ENCODE peak calls at places on chromosomes 11 and 22, in nine cellular contexts. One of them, this sample, is unnamed.

GRCh38 chr11:82942376-82942775 is 40.8 kb downstream of the DDIAS start:
- DNase-seq in naive thymus-derived CD8-positive, alpha-beta T cell: no peak
- DNase-seq in fibroblast of gingiva: no peak
- DNase-seq in heart right ventricle: no peak
- DNase-seq in Kasumi-1: no peak
- DNase-seq in kidney: no peak
- DNase-seq in HuH-7.5: no peak
- DNase-seq in fibroblast of pulmonary artery: no peak
- DNase-seq in activated CD4-positive, alpha-beta T cell treated with anti-CD3 and anti-CD28 coated beads for 36 hours: no peak
- DNase-seq in this sample: no peak

GRCh38 chr11:57903441-57904123 is 120.1 kb upstream of the OR9Q1 start:
- DNase-seq in heart right ventricle: no peak
- DNase-seq in fibroblast of pulmonary artery: no peak
- DNase-seq in Kasumi-1: no peak
- DNase-seq in fibroblast of gingiva: no peak
- DNase-seq in naive thymus-derived CD8-positive, alpha-beta T cell: no peak
- DNase-seq in activated CD4-positive, alpha-beta T cell treated with anti-CD3 and anti-CD28 coated beads for 36 hours: peak; percentile 34
- DNase-seq in kidney: peak; percentile 93
- DNase-seq in HuH-7.5: no peak
- DNase-seq in this sample: no peak

GRCh38 chr11:124760205-124760652 is 1.9 kb downstream of the ESAM start:
- DNase-seq in naive thymus-derived CD8-positive, alpha-beta T cell: no peak
- DNase-seq in HuH-7.5: no peak
- DNase-seq in fibroblast of pulmonary artery: no peak
- DNase-seq in fibroblast of gingiva: no peak
- DNase-seq in Kasumi-1: peak; percentile 17
- DNase-seq in heart right ventricle: peak; percentile 56
- DNase-seq in kidney: peak; percentile 78
- DNase-seq in activated CD4-positive, alpha-beta T cell treated with anti-CD3 and anti-CD28 coated beads for 36 hours: no peak
- DNase-seq in this sample: no peak

GRCh38 chr11:87926250-87926970 is 248.8 kb downstream of the RAB38 start:
- DNase-seq in activated CD4-positive, alpha-beta T cell treated with anti-CD3 and anti-CD28 coated beads for 36 hours: no peak
- DNase-seq in HuH-7.5: no peak
- DNase-seq in heart right ventricle: no peak
- DNase-seq in naive thymus-derived CD8-positive, alpha-beta T cell: no peak
- DNase-seq in fibroblast of pulmonary artery: peak; percentile 70
- DNase-seq in Kasumi-1: no peak
- DNase-seq in fibroblast of gingiva: no peak
- DNase-seq in kidney: no peak
- DNase-seq in this sample: no peak

GRCh38 chr11:111829185-111829968 is 42.0 kb downstream of the ALG9 start:
- DNase-seq in heart right ventricle: no peak
- DNase-seq in fibroblast of gingiva: no peak
- DNase-seq in HuH-7.5: no peak
- DNase-seq in kidney: no peak
- DNase-seq in fibroblast of pulmonary artery: no peak
- DNase-seq in activated CD4-positive, alpha-beta T cell treated with anti-CD3 and anti-CD28 coated beads for 36 hours: peak; percentile 8
- DNase-seq in Kasumi-1: no peak
- DNase-seq in naive thymus-derived CD8-positive, alpha-beta T cell: no peak
- DNase-seq in this sample: no peak

GRCh38 chr11:17013548-17014320 is 480 bp downstream of the PLEKHA7 start:
- DNase-seq in fibroblast of gingiva: no peak
- DNase-seq in fibroblast of pulmonary artery: no peak
- DNase-seq in kidney: peak; percentile 80
- DNase-seq in Kasumi-1: no peak
- DNase-seq in activated CD4-positive, alpha-beta T cell treated with anti-CD3 and anti-CD28 coated beads for 36 hours: peak; percentile 47
- DNase-seq in HuH-7.5: peak; percentile 42
- DNase-seq in heart right ventricle: no peak
- DNase-seq in naive thymus-derived CD8-positive, alpha-beta T cell: no peak
- DNase-seq in this sample: no peak

GRCh38 chr11:102546923-102547471 is 16.4 kb upstream of the MMP7 start:
- DNase-seq in Kasumi-1: no peak
- DNase-seq in activated CD4-positive, alpha-beta T cell treated with anti-CD3 and anti-CD28 coated beads for 36 hours: no peak
- DNase-seq in naive thymus-derived CD8-positive, alpha-beta T cell: no peak
- DNase-seq in fibroblast of pulmonary artery: no peak
- DNase-seq in HuH-7.5: no peak
- DNase-seq in kidney: no peak
- DNase-seq in fibroblast of gingiva: no peak
- DNase-seq in heart right ventricle: no peak
- DNase-seq in this sample: no peak

GRCh38 chr22:50398698-50399648 is 55.8 kb downstream of the PPP6R2 start:
- DNase-seq in kidney: no peak
- DNase-seq in HuH-7.5: no peak
- DNase-seq in fibroblast of gingiva: no peak
- DNase-seq in Kasumi-1: no peak
- DNase-seq in naive thymus-derived CD8-positive, alpha-beta T cell: no peak
- DNase-seq in fibroblast of pulmonary artery: no peak
- DNase-seq in heart right ventricle: no peak
- DNase-seq in activated CD4-positive, alpha-beta T cell treated with anti-CD3 and anti-CD28 coated beads for 36 hours: no peak
- DNase-seq in this sample: no peak

GRCh38 chr22:40040927-40041326 is 46.2 kb downstream of the FAM83F start:
- DNase-seq in fibroblast of pulmonary artery: peak; percentile 80
- DNase-seq in HuH-7.5: no peak
- DNase-seq in kidney: peak; percentile 82
- DNase-seq in naive thymus-derived CD8-positive, alpha-beta T cell: no peak
- DNase-seq in heart right ventricle: peak; percentile 58
- DNase-seq in fibroblast of gingiva: peak; percentile 10
- DNase-seq in Kasumi-1: peak; percentile 94
- DNase-seq in activated CD4-positive, alpha-beta T cell treated with anti-CD3 and anti-CD28 coated beads for 36 hours: no peak
- DNase-seq in this sample: peak; percentile 30

GRCh38 chr11:62600367-62601113 is 1.1 kb downstream of the MTA2 start:
- DNase-seq in heart right ventricle: no peak
- DNase-seq in HuH-7.5: no peak
- DNase-seq in fibroblast of gingiva: no peak
- DNase-seq in naive thymus-derived CD8-positive, alpha-beta T cell: no peak
- DNase-seq in activated CD4-positive, alpha-beta T cell treated with anti-CD3 and anti-CD28 coated beads for 36 hours: peak; percentile 60
- DNase-seq in kidney: no peak
- DNase-seq in Kasumi-1: no peak
- DNase-seq in fibroblast of pulmonary artery: no peak
- DNase-seq in this sample: no peak

GRCh38 chr11:32231909-32232493 is 141.1 kb downstream of the RCN1 start:
- DNase-seq in activated CD4-positive, alpha-beta T cell treated with anti-CD3 and anti-CD28 coated beads for 36 hours: peak; percentile 49
- DNase-seq in fibroblast of pulmonary artery: peak; percentile 56
- DNase-seq in Kasumi-1: peak; percentile 60
- DNase-seq in heart right ventricle: no peak
- DNase-seq in kidney: no peak
- DNase-seq in naive thymus-derived CD8-positive, alpha-beta T cell: no peak
- DNase-seq in fibroblast of gingiva: no peak
- DNase-seq in HuH-7.5: peak; percentile 33
- DNase-seq in this sample: no peak

GRCh38 chr11:67482275-67482735 is 521 bp upstream of the AIP start:
- DNase-seq in fibroblast of gingiva: no peak
- DNase-seq in Kasumi-1: peak; percentile 70
- DNase-seq in naive thymus-derived CD8-positive, alpha-beta T cell: no peak
- DNase-seq in activated CD4-positive, alpha-beta T cell treated with anti-CD3 and anti-CD28 coated beads for 36 hours: no peak
- DNase-seq in kidney: peak; percentile 71
- DNase-seq in HuH-7.5: no peak
- DNase-seq in heart right ventricle: peak; percentile 3
- DNase-seq in fibroblast of pulmonary artery: no peak
- DNase-seq in this sample: no peak

GRCh38 chr11:64256300-64256699 is 5.0 kb downstream of the PLCB3 start:
- DNase-seq in heart right ventricle: no peak
- DNase-seq in HuH-7.5: no peak
- DNase-seq in activated CD4-positive, alpha-beta T cell treated with anti-CD3 and anti-CD28 coated beads for 36 hours: no peak
- DNase-seq in fibroblast of gingiva: no peak
- DNase-seq in naive thymus-derived CD8-positive, alpha-beta T cell: no peak
- DNase-seq in fibroblast of pulmonary artery: no peak
- DNase-seq in Kasumi-1: no peak
- DNase-seq in kidney: peak; percentile 61
- DNase-seq in this sample: no peak

GRCh38 chr11:64164392-64165312 is 1.3 kb downstream of the MACROD1 start:
- DNase-seq in fibroblast of gingiva: no peak
- DNase-seq in naive thymus-derived CD8-positive, alpha-beta T cell: no peak
- DNase-seq in kidney: no peak
- DNase-seq in fibroblast of pulmonary artery: no peak
- DNase-seq in HuH-7.5: no peak
- DNase-seq in activated CD4-positive, alpha-beta T cell treated with anti-CD3 and anti-CD28 coated beads for 36 hours: no peak
- DNase-seq in heart right ventricle: no peak
- DNase-seq in Kasumi-1: peak; percentile 24
- DNase-seq in this sample: no peak

GRCh38 chr11:118430956-118431355 is 5.3 kb upstream of the KMT2A start:
- DNase-seq in kidney: no peak
- DNase-seq in HuH-7.5: no peak
- DNase-seq in Kasumi-1: peak; percentile 7
- DNase-seq in heart right ventricle: no peak
- DNase-seq in fibroblast of pulmonary artery: no peak
- DNase-seq in activated CD4-positive, alpha-beta T cell treated with anti-CD3 and anti-CD28 coated beads for 36 hours: no peak
- DNase-seq in fibroblast of gingiva: no peak
- DNase-seq in naive thymus-derived CD8-positive, alpha-beta T cell: no peak
- DNase-seq in this sample: no peak

This sample was measured in hippocampal formation.